ENCODE peak calls at places on chromosome 15, in six cellular contexts. X, I, Y, Z, C and S are unnamed samples.

GRCh38 chr15:88440021-88440420 is 27.2 kb downstream of the MRPL46 start:
- DNase-seq in X (no peak), I (peak), Y (no peak), Z (no peak), C (no peak), S (no peak)

GRCh38 chr15:68819451-68820204 is 1.1 kb downstream of the ANP32A start:
- DNase-seq in X (peak), I (peak), Y (peak), Z (peak), C (peak), S (peak)

GRCh38 chr15:25803036-25803435 is 60.1 kb downstream of the ATP10A start:
- DNase-seq in X (no peak), I (no peak), Y (no peak), Z (no peak), C (no peak), S (no peak)

GRCh38 chr15:101180620-101181307 is 71.1 kb downstream of the CHSY1 start:
- DNase-seq in X (no peak), I (no peak), Y (no peak), Z (no peak), C (no peak), S (no peak)

GRCh38 chr15:67783303-67783702 is 42.0 kb upstream of the SKOR1 start:
- DNase-seq in X (no peak), I (no peak), Y (peak), Z (peak), C (no peak), S (no peak)

GRCh38 chr15:76206325-76206976 is 104.8 kb downstream of the ETFA start:
- DNase-seq in X (peak), I (peak), Y (peak), Z (no peak), C (peak), S (peak)

GRCh38 chr15:78050441-78050809 is 27.1 kb downstream of the TBC1D2B start:
- DNase-seq in X (no peak), I (no peak), Y (peak), Z (peak), C (no peak), S (no peak)

GRCh38 chr15:95712785-95713184 is 617.7 kb upstream of the NR2F2 start:
- DNase-seq in X (no peak), I (no peak), Y (no peak), Z (no peak), C (no peak), S (no peak)

GRCh38 chr15:63920504-63921178 is 86.9 kb upstream of the HERC1 start:
- DNase-seq in X (no peak), I (peak), Y (no peak), Z (no peak), C (no peak), S (no peak)
- H3K27ac ChIP-seq in X (peak), I (no peak), Y (no peak), Z (no peak), C (no peak), S (no peak)

DNA sequence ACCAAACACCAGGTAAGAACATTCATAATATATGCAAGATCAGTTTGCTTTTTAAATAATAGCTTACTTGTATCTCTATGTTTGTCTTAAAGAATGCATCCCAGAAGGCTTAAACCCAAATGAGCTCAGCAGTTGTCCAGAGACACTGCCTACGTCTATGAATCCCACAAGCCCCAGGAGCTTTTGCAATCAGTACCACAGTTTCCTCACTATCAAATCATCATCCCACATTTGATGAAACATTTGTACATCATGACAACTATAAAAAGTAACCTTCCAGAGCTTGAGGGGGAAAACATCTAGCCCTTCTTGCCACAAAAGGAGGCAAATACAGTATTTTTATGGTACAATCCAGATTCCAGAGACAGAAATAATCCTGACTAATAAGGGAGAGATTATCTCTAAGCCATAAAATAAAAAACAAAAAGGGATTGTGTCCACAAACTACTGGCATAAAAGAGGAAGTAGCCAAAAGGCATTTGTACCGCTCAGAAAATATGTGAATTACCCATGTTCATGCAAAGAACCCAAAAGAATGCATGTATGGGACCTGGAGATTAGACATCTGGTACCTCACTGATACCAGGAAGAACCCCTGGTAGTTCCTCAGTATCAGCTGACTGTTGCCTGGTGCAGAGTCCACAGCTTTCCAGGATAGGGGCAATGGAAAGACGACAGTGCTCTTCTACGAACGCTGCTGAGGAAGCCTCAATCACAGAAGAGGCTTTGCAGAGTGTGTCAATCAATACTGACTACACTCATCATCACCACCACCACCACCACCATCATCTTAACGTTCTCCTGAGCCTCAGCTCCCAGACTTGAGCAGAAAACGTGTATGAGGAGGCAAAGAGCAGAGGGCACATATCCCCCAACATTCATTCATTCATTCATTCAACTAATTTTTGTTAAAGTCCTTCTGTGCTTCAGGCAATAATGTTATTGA is 63.4 kb downstream of the ATP8B4 start:
- DNase-seq in X (no peak), I (peak), Y (peak), Z (no peak), C (no peak), S (no peak)
- H3K27ac ChIP-seq in X (peak), I (no peak), Y (peak), Z (no peak), C (peak), S (peak)

GRCh38 chr15:83837946-83838571 is 184.1 kb downstream of the ADAMTSL3 start:
- DNase-seq in X (no peak), I (peak), Y (no peak), Z (no peak), C (peak), S (no peak)
- H3K27ac ChIP-seq in X (no peak), I (no peak), Y (no peak), Z (no peak), C (no peak), S (no peak)

DNA sequence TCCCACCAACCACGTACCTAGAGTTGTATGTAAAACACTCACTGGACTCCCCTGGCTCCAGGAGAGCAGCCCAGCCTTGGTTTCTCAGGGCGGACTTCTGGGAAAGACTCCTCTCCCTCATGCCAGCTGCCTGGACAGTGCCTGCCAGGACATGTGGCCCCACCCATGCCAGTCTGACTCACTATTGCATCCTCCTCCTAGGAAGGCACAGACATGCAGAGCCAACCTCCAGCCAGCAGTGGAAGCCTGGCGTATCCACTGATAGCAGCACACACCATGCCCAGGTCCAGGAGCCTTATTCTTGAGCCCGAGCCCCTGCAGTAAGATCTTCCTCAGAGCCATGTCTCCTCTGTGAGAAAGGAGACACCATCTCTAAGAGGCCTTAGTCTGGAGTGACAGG is 8.6 kb downstream of the PKM start:
- DNase-seq in X (peak), I (no peak), Y (peak), Z (no peak), C (peak), S (no peak)
- H3K27ac ChIP-seq in X (peak), I (peak), Y (no peak), Z (no peak), C (peak), S (peak)